ENCODE peak calls at places on chromosomes 6 and 20, in seven cellular contexts. D is GM12878, N is GM12891, G is HepG2, T is H1, U is K562, M is SK-N-SH. V is an unnamed sample.

GRCh38 chr6:111540971-111541719 is 58.1 kb upstream of the REV3L start:
- DNase-seq in D (no peak), N (no peak), G (no peak), T (no peak), U (no peak), M (peak), V (no peak)

GRCh38 chr6:28474441-28475219 is 31.3 kb upstream of the ZSCAN23 start:
- DNase-seq in D (peak), N (no peak), G (peak), T (peak), U (peak), M (peak), V (no peak)

GRCh38 chr6:42440027-42440426 is 11.7 kb downstream of the TRERF1 start:
- DNase-seq in D (no peak), N (no peak), G (no peak), T (peak), U (no peak), M (no peak), V (no peak)

GRCh38 chr6:170292111-170292777 is 1.4 kb upstream of the DLL1 start:
- DNase-seq in D (no peak), N (no peak), G (no peak), T (peak), U (no peak), M (peak), V (no peak)

GRCh38 chr6:131173680-131174079 is 38.4 kb downstream of the AKAP7 start:
- DNase-seq in D (no peak), N (no peak), G (peak), T (no peak), U (no peak), M (no peak), V (no peak)

GRCh38 chr20:24995741-24996448 is 3.3 kb upstream of the APMAP start:
- DNase-seq in D (no peak), N (no peak), G (no peak), T (peak), U (no peak), M (no peak), V (no peak)

GRCh38 chr6:105402090-105402980 is 547 bp downstream of the PREP start:
- DNase-seq in D (no peak), N (peak), G (peak), T (peak), U (peak), M (peak), V (no peak)

GRCh38 chr20:25316506-25317190 is 68.8 kb downstream of the PYGB start:
- DNase-seq in D (no peak), N (no peak), G (no peak), T (no peak), U (no peak), M (no peak), V (no peak)

GRCh38 chr6:33597551-33598322 is 17.7 kb upstream of the BAK1 start:
- DNase-seq in D (no peak), N (no peak), G (no peak), T (no peak), U (no peak), M (no peak), V (no peak)

GRCh38 chr6:81751388-81752083 is 945 bp downstream of the TENT5A start:
- DNase-seq in D (no peak), N (no peak), G (peak), T (peak), U (no peak), M (no peak), V (no peak)

DNA sequence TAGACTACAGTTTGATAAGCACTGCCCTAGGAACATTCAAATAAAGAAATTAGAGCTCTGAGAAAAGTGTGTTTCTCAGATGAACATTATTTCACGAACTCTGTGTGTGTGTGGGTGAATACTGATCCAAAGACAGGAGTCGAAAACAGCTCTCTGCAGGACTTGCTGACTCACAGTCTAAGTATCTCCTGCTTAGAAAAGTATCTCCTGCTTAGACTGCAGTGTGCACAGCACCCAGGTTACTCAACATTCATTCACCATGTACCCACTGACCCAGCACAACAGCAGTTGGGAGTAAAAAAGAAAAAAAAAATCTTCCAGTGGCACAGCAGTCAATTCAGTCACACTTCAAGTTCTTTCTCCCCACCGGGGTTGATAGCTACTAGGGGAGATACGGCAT is 48.1 kb downstream of the GCLC start:
- DNase-seq in D (no peak), N (no peak), G (no peak), T (no peak), U (no peak), M (no peak), V (no peak)
- TF ChIP-seq TAF1 in D (no peak), N (no peak), G (no peak), T (no peak), U (no peak), M (no peak), V (no peak)

GRCh38 chr20:57988422-57988821 is 240.0 kb downstream of the ANKRD60 start:
- DNase-seq in D (no peak), N (no peak), G (no peak), T (no peak), U (no peak), M (no peak), V (no peak)

GRCh38 chr20:57987659-57988058 is 240.8 kb downstream of the ANKRD60 start:
- DNase-seq in D (no peak), N (no peak), G (no peak), T (no peak), U (no peak), M (no peak), V (no peak)

GRCh38 chr20:57988828-57989227 is 239.6 kb downstream of the ANKRD60 start:
- DNase-seq in D (no peak), N (no peak), G (no peak), T (no peak), U (no peak), M (no peak), V (no peak)

GRCh38 chr20:57991211-57991841 is 237.1 kb downstream of the ANKRD60 start:
- DNase-seq in D (no peak), N (no peak), G (no peak), T (no peak), U (no peak), M (peak), V (no peak)

GRCh38 chr20:57990396-57990987 is 238.0 kb downstream of the ANKRD60 start:
- DNase-seq in D (no peak), N (no peak), G (no peak), T (no peak), U (no peak), M (no peak), V (no peak)
- TF ChIP-seq POLR2AphosphoS5 in D (no peak), N (no peak), G (no peak), T (no peak), U (no peak), M (no peak), V (no peak)

GRCh38 chr6:52241819-52242218 is 2.5 kb downstream of the IL17F start:
- DNase-seq in D (no peak), N (no peak), G (no peak), T (no peak), U (no peak), M (no peak), V (no peak)
- TF ChIP-seq TAF1 in D (no peak), N (no peak), G (no peak), T (no peak), U (no peak), M (no peak), V (no peak)

DNA sequence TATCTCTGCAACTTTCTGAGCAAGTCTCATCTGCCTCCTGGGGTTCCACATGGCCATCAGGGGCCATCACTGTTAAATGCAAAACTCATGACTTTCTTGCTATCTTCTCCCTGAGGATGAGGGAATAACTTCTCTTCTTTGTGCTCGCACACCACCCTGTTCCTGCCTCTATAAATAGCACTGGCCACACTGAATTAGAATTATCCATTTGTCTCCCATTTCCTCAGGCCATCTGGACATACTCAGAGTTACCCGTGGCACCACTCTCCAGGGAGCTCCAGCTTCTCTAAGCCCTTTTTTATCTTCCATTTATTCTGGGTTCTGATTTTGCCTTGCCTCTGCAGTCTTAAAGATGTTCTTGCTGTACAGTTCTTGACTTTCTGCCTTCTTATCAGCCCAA is 72.8 kb upstream of the ECI2 start:
- DNase-seq in D (no peak), N (no peak), G (no peak), T (no peak), U (no peak), M (no peak), V (no peak)
- TF ChIP-seq POLR2AphosphoS5 in D (no peak), N (no peak), G (no peak), T (no peak), U (no peak), M (no peak), V (no peak)

V was measured in GM12892.